ENCODE peak calls at places on chromosomes 2 and 18, in four cellular contexts. I is activated B cell treated with CpG ODN at 0.5 μM for 24 hours, U is NCI-H187, F is SW480. H is an unnamed sample.

GRCh38 chr18:60232541-60232940 is 140.0 kb downstream of the MC4R start:
- DNase-seq in U (no peak), I (no peak), F (peak), H (no peak)

GRCh38 chr2:111209045-111209514 is 88.4 kb downstream of the BCL2L11 start:
- DNase-seq in I (no peak), U (no peak), F (peak), H (no peak)

GRCh38 chr2:36707050-36707449 is 10.5 kb downstream of the VIT start:
- DNase-seq in F (no peak), U (no peak), I (no peak), H (no peak)

GRCh38 chr2:29228276-29228675 is 113.1 kb downstream of the CLIP4 start:
- DNase-seq in U (no peak), I (no peak), F (no peak), H (no peak)

GRCh38 chr2:46831037-46831868 is 84.4 kb downstream of the MCFD2 start:
- DNase-seq in U (no peak), I (no peak), F (no peak), H (no peak)

GRCh38 chr18:75211721-75212625 is 1.4 kb downstream of the TSHZ1 start:
- DNase-seq in F (peak), I (no peak), U (no peak), H (peak)

GRCh38 chr2:121860033-121860810 is 104.8 kb downstream of the TSN start:
- DNase-seq in U (no peak), I (no peak), F (peak), H (no peak)

GRCh38 chr2:58866040-58866439 is 624.9 kb upstream of the FANCL start:
- DNase-seq in I (no peak), F (peak), U (peak), H (no peak)

GRCh38 chr2:233972941-233973575 is 55.9 kb downstream of the TRPM8 start:
- DNase-seq in U (no peak), I (no peak), F (no peak), H (no peak)

GRCh38 chr2:97210336-97210735 is 97.4 kb downstream of the ANKRD36 start:
- DNase-seq in U (no peak), F (no peak), I (no peak), H (no peak)

GRCh38 chr2:188307850-188308283 is 16.2 kb downstream of the GULP1 start:
- DNase-seq in I (no peak), F (no peak), U (no peak), H (no peak)

GRCh38 chr2:88180594-88181240 is 10.6 kb downstream of the THNSL2 start:
- DNase-seq in I (no peak), U (no peak), F (no peak), H (no peak)

GRCh38 chr18:48791636-48792105 is 159.1 kb downstream of the SMAD7 start:
- DNase-seq in F (no peak), I (peak), U (no peak), H (peak)

GRCh38 chr2:226180485-226180884 is 619.1 kb downstream of the IRS1 start:
- DNase-seq in U (no peak), F (no peak), I (no peak), H (no peak)

GRCh38 chr18:62519684-62520083 is 3.1 kb upstream of the ZCCHC2 start:
- DNase-seq in U (no peak), I (no peak), F (no peak), H (no peak)

GRCh38 chr2:40178171-40178778 is 273.6 kb downstream of the SLC8A1 start:
- DNase-seq in F (no peak), U (no peak), I (no peak), H (no peak)

GRCh38 chr2:233386382-233387041 is 32.2 kb downstream of the DGKD start:
- DNase-seq in I (no peak), F (no peak), U (no peak), H (no peak)

GRCh38 chr18:60895181-60895580 is 438.0 kb upstream of the CDH20 start:
- DNase-seq in U (no peak), I (no peak), F (no peak), H (no peak)

GRCh38 chr18:40222736-40223135 is 1732.3 kb upstream of the PIK3C3 start:
- DNase-seq in U (no peak), I (no peak), F (no peak), H (no peak)

GRCh38 chr2:239930871-239931771 is 94.0 kb downstream of the NDUFA10 start:
- DNase-seq in U (no peak), F (no peak), I (peak), H (peak)

GRCh38 chr2:12317853-12318426 is 398.8 kb upstream of the TRIB2 start:
- DNase-seq in I (no peak), F (no peak), U (no peak), H (no peak)

GRCh38 chr18:63085611-63086010 is 234.0 kb downstream of the BCL2 start:
- DNase-seq in I (no peak), U (no peak), F (no peak), H (no peak)

GRCh38 chr18:30970201-30970816 is 72.2 kb downstream of the DSC3 start:
- DNase-seq in I (no peak), F (peak), U (no peak), H (no peak)

GRCh38 chr2:121529439-121530209 is 1.1 kb upstream of the RNU4ATAC start:
- DNase-seq in F (peak), U (no peak), I (no peak), H (no peak)

GRCh38 chr18:34121157-34121807 is 103.4 kb downstream of the NOL4 start:
- DNase-seq in U (no peak), I (no peak), F (peak), H (no peak)

GRCh38 chr2:172249336-172249735 is 146.6 kb upstream of the DLX2 start:
- DNase-seq in U (no peak), I (no peak), F (peak), H (no peak)

GRCh38 chr2:41906325-41906700 is 141.5 kb upstream of the PKDCC start:
- DNase-seq in F (no peak), U (no peak), I (no peak), H (no peak)

GRCh38 chr18:45413180-45413836 is 202.0 kb upstream of the SLC14A2 start:
- DNase-seq in I (no peak), U (no peak), F (no peak), H (no peak)

GRCh38 chr2:122433123-122433754 is 677.8 kb downstream of the TSN start:
- DNase-seq in I (no peak), U (no peak), F (no peak), H (no peak)